ENCODE peak calls at places on chromosome 19, in six cellular contexts. N is A549, B is upper lobe of left lung, K is K562, Y is stomach, S is ovary. C is an unnamed sample.

GRCh38 chr19:10418281-10419199 is 1.8 kb upstream of the PDE4A start:
- DNase-seq in K (peak), B (peak), N (no peak), Y (no peak), S (no peak), C (no peak)

GRCh38 chr19:50315773-50316448 is 13.3 kb downstream of the KCNC3 start:
- DNase-seq in B (no peak), S (no peak), K (peak), N (peak), Y (no peak), C (no peak)

GRCh38 chr19:46634656-46635218 is 1.3 kb downstream of the GNG8 start:
- DNase-seq in N (no peak), S (no peak), B (peak), K (no peak), Y (no peak), C (no peak)

GRCh38 chr19:37654525-37654832 is 786 bp downstream of the ZFP30 start:
- DNase-seq in B (no peak), S (no peak), Y (no peak), K (no peak), N (peak), C (no peak)

GRCh38 chr19:50007947-50008346 is 17.2 kb downstream of the VRK3 start:
- DNase-seq in S (no peak), N (no peak), B (no peak), K (no peak), Y (no peak), C (no peak)

GRCh38 chr19:15378529-15379082 is 981 bp downstream of the AKAP8 start:
- DNase-seq in Y (peak), K (peak), N (peak), S (no peak), B (no peak), C (no peak)

GRCh38 chr19:51359294-51359693 is 6.9 kb downstream of the ETFB start:
- DNase-seq in Y (no peak), K (no peak), B (no peak), N (no peak), S (no peak), C (no peak)

GRCh38 chr19:55113570-55114039 is 3.8 kb downstream of the PPP1R12C start:
- DNase-seq in Y (peak), K (peak), S (peak), N (peak), B (peak), C (peak)

GRCh38 chr19:21587549-21587948 is 82.1 kb downstream of the ZNF429 start:
- DNase-seq in N (no peak), Y (no peak), B (no peak), K (no peak), S (no peak), C (no peak)

GRCh38 chr19:39405930-39406655 is 554 bp upstream of the ZFP36 start:
- DNase-seq in Y (no peak), N (no peak), S (no peak), B (no peak), K (peak), C (peak)

GRCh38 chr19:47022140-47022536 is 2.5 kb downstream of the NPAS1 start:
- DNase-seq in Y (no peak), S (no peak), K (no peak), B (no peak), N (no peak), C (no peak)

GRCh38 chr19:41321600-41322270 is 11.8 kb downstream of the CCDC97 start:
- DNase-seq in K (peak), B (no peak), Y (no peak), S (peak), N (peak), C (no peak)

GRCh38 chr19:47613165-47614146 is 4.5 kb downstream of the BICRA start:
- DNase-seq in N (no peak), Y (no peak), K (peak), B (no peak), S (peak), C (no peak)

GRCh38 chr19:39406656-39407393 is at the start of gene ZFP36:
- DNase-seq in K (peak), N (peak), B (peak), S (peak), Y (peak), C (peak)

GRCh38 chr19:40344422-40344821 is 3.8 kb downstream of the C19orf47 start:
- DNase-seq in B (no peak), Y (no peak), N (no peak), S (no peak), K (no peak), C (no peak)

GRCh38 chr19:38168632-38169031 is 55.4 kb downstream of the DPF1 start:
- DNase-seq in Y (no peak), B (no peak), S (no peak), N (no peak), K (no peak), C (no peak)

GRCh38 chr19:39995794-39996193 is 1.1 kb upstream of the ZNF546 start:
- DNase-seq in S (no peak), B (no peak), Y (no peak), K (no peak), N (no peak), C (no peak)

GRCh38 chr19:6773323-6773931 is 919 bp downstream of the VAV1 start:
- DNase-seq in Y (peak), K (peak), S (no peak), N (no peak), B (peak), C (no peak)

GRCh38 chr19:4969772-4970531 is 1.0 kb downstream of the KDM4B start:
- DNase-seq in K (peak), N (no peak), B (no peak), S (peak), Y (no peak), C (no peak)

GRCh38 chr19:5395996-5396939 is 55.7 kb upstream of the PTPRS start:
- DNase-seq in K (no peak), Y (no peak), S (no peak), N (no peak), B (no peak), C (no peak)

GRCh38 chr19:50301607-50301971 is 27.6 kb downstream of the KCNC3 start:
- DNase-seq in Y (no peak), N (no peak), S (no peak), K (no peak), B (no peak), C (no peak)

DNA sequence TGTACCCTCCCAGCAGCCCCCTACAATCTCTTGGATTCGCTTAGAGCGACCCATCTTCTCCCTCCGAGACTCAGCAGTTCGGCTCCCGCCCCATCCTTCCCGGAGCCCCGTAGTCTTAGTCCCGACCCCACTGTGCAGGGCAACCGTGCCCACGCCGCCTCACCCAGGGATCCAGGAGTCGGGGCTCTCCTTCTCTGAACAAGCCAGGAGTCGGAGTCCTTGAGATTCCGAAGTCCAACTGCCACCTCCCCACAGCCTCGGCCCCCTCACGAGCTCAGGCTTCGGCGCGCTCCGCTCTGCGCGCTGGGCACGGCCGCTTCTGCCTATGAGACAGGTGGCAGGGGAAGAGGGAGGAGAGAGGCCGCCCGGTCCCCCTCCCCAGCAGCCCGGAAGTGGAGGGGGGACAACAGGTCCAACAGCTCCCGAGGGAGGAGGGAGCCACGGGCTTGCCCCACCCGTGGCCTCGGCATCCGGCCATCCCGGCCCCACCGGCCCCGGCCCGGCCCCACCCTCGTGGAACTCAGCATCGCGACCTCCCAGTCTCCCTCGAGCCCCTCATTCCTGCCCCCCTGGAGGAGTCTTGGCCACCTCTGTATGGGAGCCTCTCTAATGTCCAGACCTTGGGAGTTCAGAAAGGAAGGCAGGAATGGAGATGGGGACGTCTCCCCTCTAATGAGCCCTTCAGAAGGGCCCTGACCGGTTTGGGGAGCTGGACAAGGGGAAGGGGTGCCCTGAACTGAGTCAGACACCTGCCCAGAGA is at the start of gene PHLDB3:
- DNase-seq in Y (peak), N (no peak), K (peak), B (peak), S (peak), C (no peak)
- TF ChIP-seq EP300 in Y (no peak), N (no peak), K (no peak), B (no peak), S (no peak), C (no peak)

GRCh38 chr19:28401739-28402138 is 811.2 kb downstream of the UQCRFS1 start:
- DNase-seq in S (no peak), B (no peak), N (no peak), Y (no peak), K (no peak), C (no peak)
- TF ChIP-seq EP300 in S (no peak), B (no peak), N (no peak), Y (no peak), K (no peak), C (no peak)

GRCh38 chr19:18135712-18136584 is 17.0 kb upstream of the PIK3R2 start:
- DNase-seq in N (no peak), K (no peak), S (no peak), B (no peak), Y (no peak), C (no peak)
- TF ChIP-seq EP300 in N (no peak), K (no peak), S (no peak), B (no peak), Y (no peak), C (no peak)

GRCh38 chr19:1608414-1609391 is 3.4 kb upstream of the UQCR11 start:
- DNase-seq in S (no peak), B (no peak), Y (no peak), N (no peak), K (no peak), C (no peak)

GRCh38 chr19:1606138-1606651 is 933 bp upstream of the UQCR11 start:
- DNase-seq in Y (peak), B (no peak), N (no peak), S (no peak), K (no peak), C (no peak)

GRCh38 chr19:1602091-1602707 is 3.1 kb downstream of the UQCR11 start:
- DNase-seq in B (no peak), N (no peak), K (no peak), Y (no peak), S (no peak), C (no peak)

GRCh38 chr19:1601613-1602064 is 3.6 kb downstream of the UQCR11 start:
- DNase-seq in S (no peak), K (peak), Y (no peak), N (no peak), B (no peak), C (no peak)

DNA sequence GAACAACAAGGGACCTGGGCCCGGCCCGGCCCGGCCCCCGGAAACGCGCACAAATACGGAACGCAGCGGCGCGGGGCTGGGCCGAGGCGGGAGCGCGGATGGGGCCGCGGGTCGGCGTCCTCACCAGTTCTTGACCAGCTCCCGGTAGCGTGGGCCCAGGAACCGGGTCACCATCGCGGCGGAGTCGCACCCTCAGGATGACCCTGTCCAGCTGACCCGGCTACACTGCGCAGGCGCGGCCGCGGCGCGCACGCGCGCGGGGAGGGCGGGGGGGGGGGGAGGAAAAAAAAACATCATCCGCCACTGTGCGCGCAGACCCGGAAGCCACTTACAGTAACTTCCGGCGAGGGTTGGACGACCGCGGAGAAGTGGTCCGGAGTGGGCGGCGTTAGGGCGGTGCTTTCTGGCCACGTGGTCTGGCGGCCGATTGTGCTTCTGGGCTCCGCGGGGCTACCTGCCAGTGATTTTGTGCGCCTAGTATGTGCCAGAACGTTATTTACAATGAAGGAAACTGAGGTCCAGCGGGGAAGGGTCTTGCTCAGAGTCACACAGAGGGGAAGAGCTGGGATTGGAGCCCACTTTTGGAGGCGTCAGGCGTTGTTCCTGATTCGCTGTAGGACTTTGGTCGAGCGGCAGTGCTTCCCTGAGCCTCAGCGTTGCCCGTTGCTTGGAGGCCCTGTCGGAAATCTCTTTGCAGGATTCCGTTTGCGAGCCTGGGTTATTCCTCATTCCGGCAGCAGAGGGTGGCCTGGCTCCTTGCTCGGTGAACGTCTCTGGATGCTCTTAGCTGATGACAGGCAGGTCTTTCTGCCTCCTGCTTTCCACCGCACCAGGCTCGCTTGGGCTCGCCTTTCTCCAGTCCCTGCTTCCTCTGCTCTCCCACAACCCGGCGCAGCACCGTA is at the start of gene UQCR11:
- DNase-seq in N (peak), B (peak), K (peak), Y (peak), S (peak), C (peak)
- TF ChIP-seq EP300 in N (no peak), B (no peak), K (no peak), Y (no peak), S (no peak), C (peak)

GRCh38 chr19:28437390-28438346 is 775.3 kb downstream of the UQCRFS1 start:
- DNase-seq in S (no peak), B (no peak), Y (no peak), N (no peak), K (no peak), C (no peak)

GRCh38 chr19:28435551-28436261 is 777.2 kb downstream of the UQCRFS1 start:
- DNase-seq in S (no peak), N (no peak), Y (no peak), K (no peak), B (no peak), C (no peak)

GRCh38 chr19:28436320-28436719 is 776.6 kb downstream of the UQCRFS1 start:
- DNase-seq in S (no peak), B (no peak), N (no peak), Y (no peak), K (no peak), C (no peak)
- TF ChIP-seq EP300 in S (no peak), B (no peak), N (no peak), Y (no peak), K (no peak), C (no peak)

DNA sequence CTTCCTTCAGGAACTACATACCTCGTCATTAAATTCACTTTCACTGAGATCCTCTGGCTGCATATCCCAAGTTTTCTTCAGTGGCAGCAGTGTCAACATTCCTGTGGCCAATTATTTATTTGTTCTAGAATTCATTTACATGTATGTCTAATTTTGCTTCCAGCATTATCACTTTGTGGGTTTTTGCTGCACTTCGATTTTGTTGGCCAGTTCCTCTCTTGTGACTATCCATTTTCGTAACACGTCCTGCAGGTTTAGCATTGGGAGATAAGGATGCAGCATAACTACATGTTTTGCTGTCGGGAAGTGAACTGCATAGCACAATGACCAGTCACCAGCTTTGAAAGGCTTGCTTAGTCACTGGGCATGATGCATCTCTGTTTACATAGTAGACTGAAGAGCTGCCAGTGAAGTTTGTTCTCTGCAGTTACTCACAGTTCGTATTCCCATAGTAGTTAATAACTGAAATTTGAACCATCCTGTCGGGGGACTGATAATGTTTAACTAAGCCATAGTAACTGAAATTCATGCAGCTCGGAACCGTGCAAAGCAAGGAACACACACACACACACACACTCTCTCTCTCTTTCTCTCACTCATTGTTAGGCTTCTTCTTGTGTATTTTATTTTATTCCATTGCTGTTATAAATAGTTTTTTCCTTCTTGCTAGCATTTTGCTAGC is 28.3 kb downstream of the ZNF507 start:
- DNase-seq in S (no peak), K (peak), Y (peak), B (no peak), N (peak), C (no peak)
- TF ChIP-seq EP300 in S (no peak), K (peak), Y (no peak), B (no peak), N (peak), C (no peak)

GRCh38 chr19:16824658-16825311 is 4.4 kb upstream of the SIN3B start:
- DNase-seq in N (no peak), Y (no peak), K (no peak), S (no peak), B (no peak), C (no peak)
- TF ChIP-seq EP300 in N (no peak), Y (no peak), K (no peak), S (no peak), B (no peak), C (no peak)

GRCh38 chr19:45584332-45585157 is at the start of gene OPA3:
- DNase-seq in Y (peak), N (peak), S (peak), B (peak), K (peak), C (peak)
- TF ChIP-seq EP300 in Y (peak), N (no peak), S (peak), B (no peak), K (peak), C (peak)

DNA sequence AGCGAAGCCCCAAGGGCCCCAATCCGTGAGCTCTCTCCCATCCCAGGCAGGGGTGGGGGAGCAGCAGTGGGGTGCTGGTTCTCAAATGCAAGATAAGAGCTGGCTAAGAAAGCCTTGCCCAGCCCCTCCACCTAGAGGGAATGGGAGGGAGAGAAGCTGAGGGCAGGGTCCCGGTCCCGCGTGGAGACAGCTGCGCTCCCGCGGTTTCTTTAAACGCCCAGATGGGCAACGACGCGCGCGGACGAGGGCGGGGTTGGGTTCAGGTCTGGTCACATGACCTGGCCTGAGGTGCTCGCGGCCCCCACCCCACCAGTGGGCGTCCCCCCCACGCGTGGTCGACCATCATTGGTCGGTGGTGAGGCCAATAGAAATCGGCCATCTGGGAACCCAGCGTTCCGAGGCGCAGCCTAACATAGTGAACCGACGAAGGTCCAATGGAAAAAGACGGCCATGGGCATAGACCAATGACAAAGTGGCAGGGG is 314 bp upstream of the CALR start:
- DNase-seq in Y (peak), S (peak), K (peak), N (peak), B (peak), C (peak)
- TF ChIP-seq EP300 in Y (no peak), S (peak), K (no peak), N (no peak), B (no peak), C (peak)

GRCh38 chr19:8638078-8638619 is 7.7 kb downstream of the NFILZ start:
- DNase-seq in B (no peak), Y (peak), N (peak), S (no peak), K (no peak), C (no peak)
- TF ChIP-seq EP300 in B (no peak), Y (no peak), N (peak), S (no peak), K (no peak), C (no peak)

C was measured in tibial nerve.